ENCODE peak calls at places on chromosomes 4 and X, in four cellular contexts. X is NCI-H510A treated with DMSO at 0.1 percent for 48 hours, W is HCT116, E is NCI-H1694. J is an unnamed sample.

GRCh38 chr4:53507671-53508286 is 83.5 kb downstream of the LNX1 start:
- DNase-seq in X (no peak), W (no peak), E (no peak), J (no peak)

GRCh38 chr4:136863756-136864155 is 668.5 kb downstream of the PCDH18 start:
- DNase-seq in X (peak; percentile 3), W (peak; percentile 10), E (no peak), J (no peak)

GRCh38 chrX:37818031-37818430 is 29.3 kb downstream of the DYNLT3 start:
- DNase-seq in X (no peak), W (no peak), E (peak; percentile 37), J (no peak)

GRCh38 chrX:68490644-68491043 is 8.2 kb upstream of the YIPF6 start:
- DNase-seq in X (peak; percentile 16), W (no peak), E (no peak), J (peak; percentile 67)

GRCh38 chr4:148674891-148675290 is 232.7 kb upstream of the NR3C2 start:
- DNase-seq in X (no peak), W (no peak), E (no peak), J (no peak)

GRCh38 chrX:85698921-85699320 is 319.5 kb upstream of the POF1B start:
- DNase-seq in X (no peak), W (no peak), E (no peak), J (no peak)

GRCh38 chr4:121308828-121309227 is 72.0 kb downstream of the QRFPR start:
- DNase-seq in X (no peak), W (no peak), E (no peak), J (no peak)

GRCh38 chr4:55512922-55513571 is 33.7 kb downstream of the CLOCK start:
- DNase-seq in X (no peak), W (no peak), E (no peak), J (no peak)

GRCh38 chrX:124098089-124098488 is 136.6 kb downstream of the STAG2 start:
- DNase-seq in X (peak; percentile 21), W (no peak), E (peak; percentile 20), J (peak; percentile 31)

GRCh38 chrX:111402378-111402777 is 9.6 kb downstream of the DCX start:
- DNase-seq in X (no peak), W (no peak), E (no peak), J (no peak)

GRCh38 chrX:134460861-134461218 is 875 bp downstream of the HPRT1 start:
- DNase-seq in X (peak; percentile 43), W (no peak), E (no peak), J (no peak)

GRCh38 chrX:45806410-45807121 is 605.9 kb upstream of the DIPK2B start:
- DNase-seq in X (no peak), W (no peak), E (no peak), J (no peak)

GRCh38 chr4:6834867-6835266 is 52.3 kb downstream of the KIAA0232 start:
- DNase-seq in X (no peak), W (no peak), E (no peak), J (no peak)

GRCh38 chrX:71144651-71145050 is at the start of gene NLGN3:
- DNase-seq in X (no peak), W (no peak), E (no peak), J (no peak)

GRCh38 chr4:183834252-183834651 is 70.9 kb upstream of the STOX2 start:
- DNase-seq in X (no peak), W (no peak), E (no peak), J (no peak)

GRCh38 chr4:184293552-184293951 is 75.9 kb upstream of the ENPP6 start:
- DNase-seq in X (peak; percentile 29), W (no peak), E (no peak), J (no peak)

GRCh38 chrX:39852496-39852895 is 245.3 kb downstream of the BCOR start:
- DNase-seq in X (no peak), W (no peak), E (no peak), J (no peak)

GRCh38 chr4:102759835-102760644 is 728 bp downstream of the MANBA start:
- DNase-seq in X (peak; percentile 11), W (no peak), E (no peak), J (peak; percentile 27)

GRCh38 chrX:78321809-78322208 is 5.6 kb downstream of the CYSLTR1 start:
- DNase-seq in X (no peak), W (no peak), E (no peak), J (no peak)

GRCh38 chr4:37715889-37716402 is 29.8 kb upstream of the RELL1 start:
- DNase-seq in X (peak; percentile 4), W (no peak), E (peak; percentile 10), J (no peak)

GRCh38 chrX:15645266-15645665 is 19.3 kb downstream of the CLTRN start:
- DNase-seq in X (no peak), W (no peak), E (no peak), J (no peak)

GRCh38 chr4:25378130-25378743 is 1.2 kb downstream of the ANAPC4 start:
- DNase-seq in X (no peak), W (no peak), E (no peak), J (no peak)

GRCh38 chr4:102174800-102175199 is 170.5 kb downstream of the SLC39A8 start:
- DNase-seq in X (no peak), W (no peak), E (no peak), J (no peak)

GRCh38 chr4:43456383-43456782 is 563.9 kb downstream of the GRXCR1 start:
- DNase-seq in X (no peak), W (no peak), E (no peak), J (no peak)

GRCh38 chrX:54794004-54794403 is 4.1 kb downstream of the ITIH6 start:
- DNase-seq in X (no peak), W (no peak), E (no peak), J (no peak)

GRCh38 chr4:96786306-96786705 is 946.4 kb downstream of the PDHA2 start:
- DNase-seq in X (no peak), W (no peak), E (no peak), J (no peak)

GRCh38 chrX:86016189-86016588 is 31.2 kb downstream of the CHM start:
- DNase-seq in X (no peak), W (no peak), E (no peak), J (no peak)

GRCh38 chr4:7539186-7539585 is 104.5 kb upstream of the PSAPL1 start:
- DNase-seq in X (no peak), W (no peak), E (no peak), J (no peak)

GRCh38 chrX:153459976-153460375 is 10.4 kb downstream of the HAUS7 start:
- DNase-seq in X (no peak), W (no peak), E (no peak), J (no peak)

GRCh38 chr4:114076865-114077264 is 97.4 kb upstream of the ARSJ start:
- DNase-seq in X (no peak), W (no peak), E (no peak), J (no peak)

GRCh38 chrX:43813898-43814297 is 68.4 kb downstream of the MAOB start:
- DNase-seq in X (no peak), W (peak; percentile 10), E (no peak), J (peak; percentile 10)

J was measured in HEK293T.